ENCODE peak calls at places on chromosomes 11 and 22, in five cellular contexts. P is stomach, H is spleen, Q is transverse colon, A is GM12891. E is an unnamed sample.

GRCh38 chr22:47148956-47149748 is 386.7 kb downstream of the TBC1D22A start:
- DNase-seq in P (no peak), Q (no peak), A (no peak), H (no peak), E (no peak)

GRCh38 chr11:110093407-110094297 is 460 bp downstream of the ZC3H12C start:
- DNase-seq in A (peak), H (peak), P (peak), Q (peak), E (no peak)

GRCh38 chr11:8017894-8018741 is 31.0 kb downstream of the EIF3F start:
- DNase-seq in Q (no peak), A (no peak), P (no peak), H (no peak), E (no peak)

GRCh38 chr22:46256358-46256958 is 6.4 kb upstream of the CDPF1 start:
- DNase-seq in H (no peak), A (no peak), P (no peak), Q (no peak), E (no peak)

GRCh38 chr11:115659061-115659963 is 155.1 kb upstream of the CADM1 start:
- DNase-seq in A (no peak), P (no peak), H (no peak), Q (no peak), E (no peak)

GRCh38 chr11:65978391-65979238 is 17.1 kb downstream of the SART1 start:
- DNase-seq in H (no peak), Q (no peak), P (no peak), A (no peak), E (no peak)

GRCh38 chr11:35049906-35050531 is 89.0 kb upstream of the CD44 start:
- DNase-seq in P (no peak), H (no peak), Q (no peak), A (no peak), E (no peak)

GRCh38 chr22:44746836-44747519 is 5.4 kb upstream of the ARHGAP8 start:
- DNase-seq in H (no peak), Q (peak), A (no peak), P (peak), E (no peak)

GRCh38 chr11:103315248-103315647 is 206.0 kb downstream of the DYNC2H1 start:
- DNase-seq in H (no peak), A (no peak), P (no peak), Q (no peak), E (no peak)

GRCh38 chr11:7605544-7605943 is 67.8 kb downstream of the CYB5R2 start:
- DNase-seq in H (no peak), P (peak), Q (no peak), A (no peak), E (no peak)

GRCh38 chr11:93784935-93785360 is 866 bp downstream of the MED17 start:
- DNase-seq in A (no peak), H (no peak), Q (no peak), P (no peak), E (no peak)

GRCh38 chr11:104782377-104782754 is 115.9 kb downstream of the CASP12 start:
- DNase-seq in Q (no peak), A (no peak), H (no peak), P (no peak), E (no peak)

GRCh38 chr11:115078461-115079438 is 400.4 kb downstream of the NXPE2 start:
- DNase-seq in H (no peak), A (no peak), Q (no peak), P (no peak), E (no peak)

GRCh38 chr22:32661296-32661695 is 140.2 kb upstream of the TIMP3 start:
- DNase-seq in A (no peak), Q (peak), H (no peak), P (no peak), E (no peak)

GRCh38 chr11:58958500-58958899 is 19.2 kb downstream of the GLYATL1 start:
- DNase-seq in P (peak), A (peak), Q (peak), H (peak), E (no peak)

GRCh38 chr11:108895579-108896480 is 231.0 kb downstream of the DDX10 start:
- DNase-seq in P (no peak), H (no peak), Q (no peak), A (no peak), E (peak)

GRCh38 chr11:64753380-64754123 is 6.2 kb downstream of the PYGM start:
- DNase-seq in P (no peak), A (no peak), Q (no peak), H (peak), E (no peak)

GRCh38 chr11:3014314-3014938 is 22.3 kb upstream of the NAP1L4 start:
- DNase-seq in Q (peak), P (no peak), H (peak), A (no peak), E (no peak)

GRCh38 chr22:31049815-31050420 is 31.2 kb upstream of the SMTN start:
- DNase-seq in H (no peak), A (no peak), P (no peak), Q (no peak), E (no peak)

GRCh38 chr11:40797981-40798380 is 661.5 kb downstream of the LRRC4C start:
- DNase-seq in P (no peak), Q (no peak), A (no peak), H (no peak), E (no peak)

GRCh38 chr11:108906329-108906728 is 241.5 kb downstream of the DDX10 start:
- DNase-seq in P (no peak), H (no peak), A (no peak), Q (no peak), E (no peak)

GRCh38 chr11:58796333-58797049 is 48.0 kb downstream of the GLYATL2 start:
- DNase-seq in P (peak), H (no peak), A (no peak), Q (no peak), E (no peak)

GRCh38 chr11:131658952-131659351 is 288.5 kb downstream of the NTM start:
- DNase-seq in A (peak), P (no peak), H (no peak), Q (no peak), E (no peak)

GRCh38 chr22:27312567-27313507 is 488.7 kb downstream of the MN1 start:
- DNase-seq in Q (no peak), P (no peak), H (no peak), A (no peak), E (no peak)

GRCh38 chr11:47156333-47156732 is 20.3 kb downstream of the ARFGAP2 start:
- DNase-seq in H (no peak), Q (no peak), P (no peak), A (no peak), E (no peak)

GRCh38 chr11:111312076-111312475 is 13.7 kb downstream of the POU2AF3 start:
- DNase-seq in A (no peak), P (peak), Q (no peak), H (no peak), E (no peak)

GRCh38 chr11:19344661-19345518 is 104.1 kb upstream of the E2F8 start:
- DNase-seq in H (peak), P (peak), A (peak), Q (peak), E (no peak)

GRCh38 chr11:120941000-120941399 is 82.9 kb upstream of the TBCEL start:
- DNase-seq in H (no peak), A (no peak), P (no peak), Q (no peak), E (no peak)

GRCh38 chr22:27391092-27391770 is 410.3 kb downstream of the MN1 start:
- DNase-seq in A (no peak), Q (no peak), P (no peak), H (no peak), E (no peak)

GRCh38 chr22:30606455-30607299 is at the start of gene TCN2:
- DNase-seq in Q (peak), P (peak), H (peak), A (no peak), E (no peak)

GRCh38 chr11:96969251-96969650 is 579.4 kb downstream of the JRKL start:
- DNase-seq in Q (no peak), P (no peak), A (no peak), H (no peak), E (no peak)

GRCh38 chr11:3658252-3658651 is 12.9 kb downstream of the CHRNA10 start:
- DNase-seq in P (no peak), A (no peak), H (no peak), Q (no peak), E (no peak)

GRCh38 chr11:128544625-128545024 is 42.7 kb downstream of the ETS1 start:
- DNase-seq in A (no peak), H (no peak), Q (no peak), P (no peak), E (no peak)

GRCh38 chr11:45864041-45864440 is 16.8 kb downstream of the CRY2 start:
- DNase-seq in Q (no peak), H (no peak), A (no peak), P (no peak), E (no peak)

GRCh38 chr11:125410091-125410490 is 86.0 kb downstream of the FEZ1 start:
- DNase-seq in P (no peak), H (peak), Q (no peak), A (no peak), E (no peak)

GRCh38 chr11:115005663-115006062 is 327.3 kb downstream of the NXPE2 start:
- DNase-seq in Q (no peak), A (no peak), P (no peak), H (no peak), E (no peak)

GRCh38 chr11:17014321-17014773 is at the start of gene PLEKHA7:
- DNase-seq in H (peak), Q (peak), P (peak), A (peak), E (no peak)

DNA sequence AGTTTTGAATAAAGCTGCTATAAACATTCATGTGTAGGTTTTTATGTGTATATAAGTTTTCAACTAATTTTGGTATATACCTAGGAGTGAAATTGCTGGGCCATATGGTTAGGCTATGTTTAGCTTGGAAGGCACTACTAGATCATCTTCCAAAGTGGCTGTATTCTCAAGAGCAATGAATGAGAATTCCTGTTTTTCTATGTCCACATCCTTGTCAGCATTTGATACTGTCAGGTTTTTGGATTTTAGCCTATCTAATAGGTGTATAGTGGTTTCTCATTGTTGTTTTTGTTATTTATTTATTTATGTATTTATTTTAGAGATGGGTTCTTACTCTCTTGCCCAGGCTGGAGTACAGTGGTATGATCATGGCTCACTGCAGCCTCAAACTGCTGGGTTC is 26.3 kb upstream of the CLTCL1 start:
- DNase-seq in H (no peak), A (no peak), P (no peak), Q (no peak), E (no peak)
- TF ChIP-seq POLR2AphosphoS5 in H (no peak), A (no peak), P (no peak), Q (no peak), E (no peak)

GRCh38 chr11:68935516-68936357 is 32.0 kb downstream of the IGHMBP2 start:
- DNase-seq in H (peak), P (no peak), Q (no peak), A (no peak), E (no peak)

GRCh38 chr11:68935066-68935465 is 31.4 kb downstream of the IGHMBP2 start:
- DNase-seq in H (peak), A (no peak), P (no peak), Q (no peak), E (no peak)

GRCh38 chr11:68933605-68934320 is 30.1 kb downstream of the IGHMBP2 start:
- DNase-seq in H (peak), Q (no peak), P (no peak), A (no peak), E (no peak)

GRCh38 chr11:68934321-68934645 is 30.6 kb downstream of the IGHMBP2 start:
- DNase-seq in H (peak), P (no peak), A (no peak), Q (no peak), E (no peak)

GRCh38 chr11:68934666-68935065 is 31.0 kb downstream of the IGHMBP2 start:
- DNase-seq in H (peak), P (no peak), Q (no peak), A (no peak), E (no peak)
- TF ChIP-seq POLR2AphosphoS5 in H (no peak), P (no peak), Q (no peak), A (no peak), E (no peak)

GRCh38 chr11:1852271-1852877 is 510 bp upstream of the LSP1 start:
- DNase-seq in P (no peak), H (peak), A (no peak), Q (no peak), E (no peak)

GRCh38 chr11:1854132-1854948 is 1.5 kb downstream of the LSP1 start:
- DNase-seq in A (peak), H (peak), P (no peak), Q (no peak), E (no peak)

GRCh38 chr11:1853376-1854131 is 670 bp downstream of the LSP1 start:
- DNase-seq in P (no peak), A (no peak), Q (no peak), H (peak), E (no peak)

GRCh38 chr11:1851437-1852180 is 1.3 kb upstream of the LSP1 start:
- DNase-seq in Q (no peak), A (no peak), H (peak), P (no peak), E (no peak)

GRCh38 chr11:1852885-1853284 is at the start of gene LSP1:
- DNase-seq in P (peak), H (peak), Q (peak), A (peak), E (no peak)
- TF ChIP-seq POLR2AphosphoS5 in P (no peak), H (peak), Q (peak), A (peak), E (no peak)

DNA sequence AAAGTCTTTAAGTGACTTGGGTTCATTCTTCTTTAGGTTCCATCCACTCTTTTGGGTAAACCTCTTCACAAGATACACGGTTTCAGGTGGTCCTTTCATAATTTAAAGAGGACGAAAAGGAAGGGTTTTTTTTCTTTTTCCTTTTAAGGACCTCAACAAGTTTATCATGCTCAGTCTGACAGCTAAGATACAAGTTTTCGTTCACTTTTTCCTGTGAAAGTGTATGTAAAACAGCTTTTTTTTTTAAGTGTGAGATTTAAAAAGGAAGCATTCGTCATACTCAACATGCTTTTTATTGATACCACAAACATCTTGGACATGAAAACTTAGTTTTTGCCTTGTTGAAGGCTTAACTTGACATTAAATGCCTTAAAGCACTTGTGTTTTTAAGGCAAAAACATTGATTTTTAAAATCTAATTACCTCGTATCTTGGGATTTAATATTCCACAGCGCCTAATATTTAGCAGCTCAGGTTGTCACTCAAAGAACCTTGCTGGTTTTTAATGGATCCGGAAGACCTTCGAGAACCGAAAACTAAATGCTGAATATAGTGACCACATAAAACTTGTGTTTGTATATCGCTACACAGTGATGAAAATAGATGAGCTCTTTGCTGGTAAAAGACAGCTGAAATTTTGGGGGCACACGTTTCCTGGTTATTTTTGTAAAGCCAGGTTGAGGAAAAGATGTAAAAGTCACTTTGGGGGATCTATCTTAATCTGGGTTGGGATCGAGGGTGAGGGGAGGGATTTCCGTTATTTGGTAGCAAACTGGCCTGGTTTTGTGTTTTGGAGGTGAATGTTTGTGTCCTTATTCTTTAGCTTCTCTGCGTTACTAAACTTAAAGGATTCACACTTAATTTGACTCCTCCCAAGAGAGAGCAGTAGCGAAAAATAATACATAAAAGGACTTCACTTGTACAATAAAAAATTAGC is 2.3 kb downstream of the PCF11 start:
- DNase-seq in A (no peak), Q (no peak), H (no peak), P (no peak), E (no peak)
- TF ChIP-seq POLR2AphosphoS5 in A (no peak), Q (no peak), H (no peak), P (no peak), E (no peak)

DNA sequence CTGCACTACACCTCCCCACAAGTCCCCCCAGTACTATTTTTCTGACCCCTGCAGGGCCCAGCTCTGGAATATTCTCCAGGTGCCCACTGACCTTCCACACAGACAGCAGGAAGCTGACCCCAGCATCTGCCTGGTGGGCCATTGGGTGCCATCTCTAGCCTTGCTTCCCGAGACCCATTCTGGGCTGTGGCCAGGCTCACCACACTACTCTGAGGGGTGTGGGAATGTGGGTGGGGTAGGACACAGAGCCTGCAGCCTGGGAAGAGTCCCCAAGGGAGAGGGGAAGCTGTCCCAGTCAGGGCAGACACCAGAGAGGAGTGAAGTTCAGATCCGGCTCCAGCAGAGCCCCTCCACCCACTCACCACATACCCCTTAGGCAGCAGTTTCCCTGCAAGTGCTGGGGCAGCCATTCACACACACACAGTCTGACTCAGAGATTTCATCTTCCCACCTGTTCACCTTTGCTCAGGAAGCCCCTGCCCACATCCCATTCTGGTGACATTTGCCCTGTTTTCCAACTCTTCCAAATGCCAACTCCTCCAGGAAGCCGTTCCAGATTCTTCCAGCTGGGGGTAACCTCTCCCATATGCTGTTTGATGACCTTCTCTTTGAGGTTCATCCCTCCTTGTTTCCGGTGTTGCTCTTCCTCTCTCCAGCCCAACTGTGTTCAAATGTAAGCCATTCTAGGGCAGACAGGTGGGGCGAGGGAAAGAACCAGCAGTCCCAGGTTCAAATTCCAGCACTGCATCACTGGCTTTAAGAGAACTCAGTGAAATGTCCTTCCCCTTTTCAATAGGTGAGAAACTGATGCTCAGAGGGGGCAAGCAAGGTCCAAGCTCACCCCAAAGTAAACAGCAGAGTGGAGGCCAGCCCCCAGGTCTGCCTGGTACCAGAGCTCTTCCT is 2.0 kb downstream of the SLCO2B1 start:
- DNase-seq in Q (no peak), H (no peak), P (no peak), A (no peak), E (no peak)
- TF ChIP-seq POLR2AphosphoS5 in Q (peak), H (no peak), P (no peak), A (no peak), E (no peak)